ENCODE peak calls at places on chromosome 2, in four cellular contexts. U is AML-193; D is effector memory CD8-positive, alpha-beta T cell; L is ACHN. Z is an unnamed sample.

GRCh38 chr2:10817413-10817812 is 4.8 kb upstream of the PDIA6 start:
- DNase-seq in D (no peak), U (no peak), L (no peak), Z (no peak)

GRCh38 chr2:166106431-166107015 is 21.3 kb downstream of the SCN1A start:
- DNase-seq in D (no peak), U (no peak), L (peak; percentile 54), Z (no peak)

GRCh38 chr2:156400704-156401678 is 35.2 kb upstream of the GPD2 start:
- DNase-seq in D (peak; percentile 86), U (peak; percentile 74), L (peak; percentile 77), Z (peak; percentile 85)

GRCh38 chr2:105882920-105883319 is 138.2 kb downstream of the NCK2 start:
- DNase-seq in D (no peak), L (no peak), U (no peak), Z (no peak)

GRCh38 chr2:13005048-13005447 is 288.3 kb downstream of the TRIB2 start:
- DNase-seq in D (no peak), L (no peak), U (no peak), Z (no peak)

GRCh38 chr2:7048762-7049294 is 131.6 kb downstream of the RNF144A start:
- DNase-seq in D (no peak), U (no peak), L (no peak), Z (no peak)

GRCh38 chr2:68908392-68908970 is 37.3 kb upstream of the BMP10 start:
- DNase-seq in L (peak; percentile 71), D (peak; percentile 79), U (peak; percentile 93), Z (peak; percentile 71)

GRCh38 chr2:7075834-7076233 is 158.6 kb downstream of the RNF144A start:
- DNase-seq in U (no peak), L (no peak), D (no peak), Z (no peak)

GRCh38 chr2:119488245-119489182 is 35.8 kb downstream of the SCTR start:
- DNase-seq in U (no peak), D (no peak), L (peak; percentile 44), Z (no peak)

GRCh38 chr2:96537066-96537733 is 648 bp downstream of the ARID5A start:
- DNase-seq in D (peak; percentile 90), L (peak; percentile 35), U (peak; percentile 95), Z (no peak)

GRCh38 chr2:55168221-55169154 is 63.6 kb downstream of the CLHC1 start:
- DNase-seq in U (peak; percentile 80), L (peak; percentile 79), D (peak; percentile 15), Z (peak; percentile 63)

GRCh38 chr2:42850016-42850805 is 57.8 kb upstream of the HAAO start:
- DNase-seq in D (no peak), U (no peak), L (no peak), Z (no peak)

GRCh38 chr2:12857891-12858290 is 141.2 kb downstream of the TRIB2 start:
- DNase-seq in L (no peak), D (no peak), U (no peak), Z (no peak)